ENCODE peak calls at places on chromosomes 6 and 20, in five cellular contexts. One of them, this sample, is unnamed.

GRCh38 chr20:52230406-52230805 is 38.8 kb upstream of the ZFP64 start:
- DNase-seq in spleen: no peak
- DNase-seq in sigmoid colon: no peak
- DNase-seq in stomach: no peak
- DNase-seq in endothelial cell of umbilical vein: no peak
- DNase-seq in this sample: no peak

GRCh38 chr20:14288341-14289330 is 48.8 kb downstream of the FLRT3 start:
- DNase-seq in spleen: no peak
- DNase-seq in sigmoid colon: no peak
- DNase-seq in stomach: no peak
- DNase-seq in endothelial cell of umbilical vein: no peak
- DNase-seq in this sample: no peak

GRCh38 chr6:95866732-95867131 is 149.0 kb upstream of the FUT9 start:
- DNase-seq in spleen: no peak
- DNase-seq in sigmoid colon: no peak
- DNase-seq in stomach: peak
- DNase-seq in endothelial cell of umbilical vein: no peak
- DNase-seq in this sample: peak

GRCh38 chr6:123263981-123264380 is 267.9 kb downstream of the CLVS2 start:
- DNase-seq in spleen: no peak
- DNase-seq in sigmoid colon: no peak
- DNase-seq in stomach: no peak
- DNase-seq in endothelial cell of umbilical vein: no peak
- DNase-seq in this sample: no peak

GRCh38 chr20:9532069-9532809 is 17.8 kb downstream of the LAMP5 start:
- DNase-seq in spleen: no peak
- DNase-seq in sigmoid colon: no peak
- DNase-seq in stomach: no peak
- DNase-seq in endothelial cell of umbilical vein: no peak
- DNase-seq in this sample: no peak

GRCh38 chr6:139778688-139779087 is 404.2 kb upstream of the CITED2 start:
- DNase-seq in spleen: no peak
- DNase-seq in sigmoid colon: no peak
- DNase-seq in stomach: no peak
- DNase-seq in endothelial cell of umbilical vein: no peak
- DNase-seq in this sample: no peak

GRCh38 chr20:58619847-58620431 is 31.1 kb upstream of the STX16 start:
- DNase-seq in spleen: peak
- DNase-seq in sigmoid colon: no peak
- DNase-seq in stomach: no peak
- DNase-seq in endothelial cell of umbilical vein: no peak
- DNase-seq in this sample: no peak

GRCh38 chr6:32194825-32195651 is 2.6 kb upstream of the GPSM3 start:
- DNase-seq in spleen: no peak
- DNase-seq in sigmoid colon: no peak
- DNase-seq in stomach: no peak
- DNase-seq in endothelial cell of umbilical vein: peak
- DNase-seq in this sample: peak

GRCh38 chr20:38466171-38466570 is 6.5 kb upstream of the RALGAPB start:
- DNase-seq in spleen: no peak
- DNase-seq in sigmoid colon: no peak
- DNase-seq in stomach: no peak
- DNase-seq in endothelial cell of umbilical vein: no peak
- DNase-seq in this sample: no peak

GRCh38 chr6:159691133-159691962 is 1.7 kb downstream of the SOD2 start:
- DNase-seq in spleen: no peak
- DNase-seq in sigmoid colon: no peak
- DNase-seq in stomach: no peak
- DNase-seq in endothelial cell of umbilical vein: peak
- DNase-seq in this sample: no peak

GRCh38 chr6:30163918-30164654 is 740 bp downstream of the TRIM15 start:
- DNase-seq in spleen: no peak
- DNase-seq in sigmoid colon: no peak
- DNase-seq in stomach: no peak
- DNase-seq in endothelial cell of umbilical vein: no peak
- DNase-seq in this sample: no peak

GRCh38 chr6:111951439-111952140 is 78.3 kb upstream of the FYN start:
- DNase-seq in spleen: no peak
- DNase-seq in sigmoid colon: no peak
- DNase-seq in stomach: no peak
- DNase-seq in endothelial cell of umbilical vein: peak
- DNase-seq in this sample: no peak

GRCh38 chr6:105619971-105620741 is 217.3 kb upstream of the PREP start:
- DNase-seq in spleen: no peak
- DNase-seq in sigmoid colon: no peak
- DNase-seq in stomach: no peak
- DNase-seq in endothelial cell of umbilical vein: no peak
- DNase-seq in this sample: no peak

GRCh38 chr6:99422912-99423311 is 2.2 kb downstream of the PNISR start:
- DNase-seq in spleen: no peak
- DNase-seq in sigmoid colon: no peak
- DNase-seq in stomach: no peak
- DNase-seq in endothelial cell of umbilical vein: no peak
- DNase-seq in this sample: no peak

GRCh38 chr6:127119361-127120108 is 1.1 kb downstream of the RSPO3 start:
- DNase-seq in spleen: peak
- DNase-seq in sigmoid colon: peak
- DNase-seq in stomach: peak
- DNase-seq in endothelial cell of umbilical vein: peak
- DNase-seq in this sample: no peak

GRCh38 chr6:79984261-79984660 is 20.2 kb upstream of the TTK start:
- DNase-seq in spleen: no peak
- DNase-seq in sigmoid colon: no peak
- DNase-seq in stomach: no peak
- DNase-seq in endothelial cell of umbilical vein: peak
- DNase-seq in this sample: peak

GRCh38 chr6:3585320-3585935 is 128.6 kb upstream of the SLC22A23 start:
- DNase-seq in spleen: no peak
- DNase-seq in sigmoid colon: no peak
- DNase-seq in stomach: no peak
- DNase-seq in endothelial cell of umbilical vein: peak
- DNase-seq in this sample: no peak

GRCh38 chr20:48819813-48820648 is 7.8 kb downstream of the PREX1 start:
- DNase-seq in spleen: peak
- DNase-seq in sigmoid colon: no peak
- DNase-seq in stomach: no peak
- DNase-seq in endothelial cell of umbilical vein: no peak
- DNase-seq in this sample: no peak

GRCh38 chr6:158797331-158798202 is 21.6 kb downstream of the EZR start:
- DNase-seq in spleen: no peak
- DNase-seq in sigmoid colon: no peak
- DNase-seq in stomach: peak
- DNase-seq in endothelial cell of umbilical vein: no peak
- DNase-seq in this sample: no peak

GRCh38 chr20:45817652-45818194 is 5.3 kb downstream of the UBE2C start:
- DNase-seq in spleen: no peak
- DNase-seq in sigmoid colon: no peak
- DNase-seq in stomach: no peak
- DNase-seq in endothelial cell of umbilical vein: no peak
- DNase-seq in this sample: no peak

GRCh38 chr6:143806282-143807102 is 36.6 kb upstream of the LTV1 start:
- DNase-seq in spleen: no peak
- DNase-seq in sigmoid colon: no peak
- DNase-seq in stomach: no peak
- DNase-seq in endothelial cell of umbilical vein: peak
- DNase-seq in this sample: no peak
- TF ChIP-seq POLR2AphosphoS5 in spleen: no peak
- TF ChIP-seq POLR2AphosphoS5 in sigmoid colon: no peak
- TF ChIP-seq POLR2AphosphoS5 in stomach: no peak
- TF ChIP-seq POLR2AphosphoS5 in endothelial cell of umbilical vein: no peak
- TF ChIP-seq POLR2AphosphoS5 in this sample: no peak

GRCh38 chr6:166344240-166344639 is 1.9 kb upstream of the SFT2D1 start:
- DNase-seq in spleen: no peak
- DNase-seq in sigmoid colon: no peak
- DNase-seq in stomach: no peak
- DNase-seq in endothelial cell of umbilical vein: no peak
- DNase-seq in this sample: no peak

GRCh38 chr6:166341464-166341863 is 881 bp downstream of the SFT2D1 start:
- DNase-seq in spleen: no peak
- DNase-seq in sigmoid colon: no peak
- DNase-seq in stomach: no peak
- DNase-seq in endothelial cell of umbilical vein: no peak
- DNase-seq in this sample: no peak

GRCh38 chr6:166341915-166342292 is 441 bp downstream of the SFT2D1 start:
- DNase-seq in spleen: no peak
- DNase-seq in sigmoid colon: no peak
- DNase-seq in stomach: no peak
- DNase-seq in endothelial cell of umbilical vein: no peak
- DNase-seq in this sample: no peak

GRCh38 chr6:166343157-166343502 is 785 bp upstream of the SFT2D1 start:
- DNase-seq in spleen: no peak
- DNase-seq in sigmoid colon: no peak
- DNase-seq in stomach: no peak
- DNase-seq in endothelial cell of umbilical vein: no peak
- DNase-seq in this sample: no peak

GRCh38 chr6:166342293-166343156 is at the start of gene SFT2D1:
- DNase-seq in spleen: peak
- DNase-seq in sigmoid colon: peak
- DNase-seq in stomach: peak
- DNase-seq in endothelial cell of umbilical vein: peak
- DNase-seq in this sample: peak
- TF ChIP-seq POLR2AphosphoS5 in spleen: peak
- TF ChIP-seq POLR2AphosphoS5 in sigmoid colon: peak
- TF ChIP-seq POLR2AphosphoS5 in stomach: peak
- TF ChIP-seq POLR2AphosphoS5 in endothelial cell of umbilical vein: peak
- TF ChIP-seq POLR2AphosphoS5 in this sample: peak

DNA sequence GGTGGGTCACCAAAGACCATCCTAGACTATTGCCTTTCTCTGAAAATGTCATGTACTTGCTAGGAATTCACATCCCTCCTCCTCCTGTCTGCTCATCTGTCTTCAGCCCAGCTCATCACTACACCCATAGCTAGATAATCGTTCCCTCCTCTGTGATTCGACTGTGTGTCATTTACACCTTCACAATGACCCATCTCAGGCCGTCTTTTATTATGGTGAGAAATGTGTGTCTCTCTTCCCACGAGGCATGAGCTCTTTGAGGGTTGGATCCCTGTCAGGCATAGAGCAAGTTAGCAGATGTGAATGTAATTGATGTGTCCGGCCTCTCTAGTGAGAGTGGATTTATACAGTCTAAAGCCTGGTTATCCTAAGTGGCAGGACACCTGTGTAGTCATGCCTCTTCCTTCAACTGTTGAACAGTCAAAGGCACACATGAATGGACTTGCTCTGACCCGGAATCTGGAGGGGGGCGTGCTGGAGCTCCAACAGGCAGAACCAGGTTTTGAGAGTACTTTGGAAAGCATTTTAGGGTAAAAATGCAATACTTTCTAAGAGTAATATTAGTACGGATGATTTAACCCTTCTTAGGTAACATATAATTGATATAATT is 182.1 kb downstream of the UTRN start:
- DNase-seq in spleen: no peak
- DNase-seq in sigmoid colon: no peak
- DNase-seq in stomach: no peak
- DNase-seq in endothelial cell of umbilical vein: no peak
- DNase-seq in this sample: no peak
- TF ChIP-seq POLR2AphosphoS5 in spleen: no peak
- TF ChIP-seq POLR2AphosphoS5 in sigmoid colon: no peak
- TF ChIP-seq POLR2AphosphoS5 in stomach: no peak
- TF ChIP-seq POLR2AphosphoS5 in endothelial cell of umbilical vein: no peak
- TF ChIP-seq POLR2AphosphoS5 in this sample: no peak

GRCh38 chr6:26276841-26277648 is 88.0 kb upstream of the BTN3A2 start:
- DNase-seq in spleen: no peak
- DNase-seq in sigmoid colon: no peak
- DNase-seq in stomach: no peak
- DNase-seq in endothelial cell of umbilical vein: no peak
- DNase-seq in this sample: no peak

GRCh38 chr6:26285143-26286134 is 79.6 kb upstream of the BTN3A2 start:
- DNase-seq in spleen: peak
- DNase-seq in sigmoid colon: peak
- DNase-seq in stomach: peak
- DNase-seq in endothelial cell of umbilical vein: peak
- DNase-seq in this sample: peak

GRCh38 chr6:26284537-26285142 is 80.4 kb upstream of the BTN3A2 start:
- DNase-seq in spleen: peak
- DNase-seq in sigmoid colon: peak
- DNase-seq in stomach: peak
- DNase-seq in endothelial cell of umbilical vein: peak
- DNase-seq in this sample: peak

GRCh38 chr6:26275663-26276062 is 89.3 kb upstream of the BTN3A2 start:
- DNase-seq in spleen: no peak
- DNase-seq in sigmoid colon: no peak
- DNase-seq in stomach: no peak
- DNase-seq in endothelial cell of umbilical vein: peak
- DNase-seq in this sample: no peak

GRCh38 chr6:26280409-26280808 is 84.6 kb upstream of the BTN3A2 start:
- DNase-seq in spleen: no peak
- DNase-seq in sigmoid colon: no peak
- DNase-seq in stomach: no peak
- DNase-seq in endothelial cell of umbilical vein: no peak
- DNase-seq in this sample: no peak
- TF ChIP-seq POLR2AphosphoS5 in spleen: no peak
- TF ChIP-seq POLR2AphosphoS5 in sigmoid colon: no peak
- TF ChIP-seq POLR2AphosphoS5 in stomach: no peak
- TF ChIP-seq POLR2AphosphoS5 in endothelial cell of umbilical vein: no peak
- TF ChIP-seq POLR2AphosphoS5 in this sample: no peak

GRCh38 chr6:119428647-119429046 is 79.1 kb upstream of the MAN1A1 start:
- DNase-seq in spleen: no peak
- DNase-seq in sigmoid colon: no peak
- DNase-seq in stomach: no peak
- DNase-seq in endothelial cell of umbilical vein: no peak
- DNase-seq in this sample: no peak
- TF ChIP-seq POLR2AphosphoS5 in spleen: no peak
- TF ChIP-seq POLR2AphosphoS5 in sigmoid colon: no peak
- TF ChIP-seq POLR2AphosphoS5 in stomach: no peak
- TF ChIP-seq POLR2AphosphoS5 in endothelial cell of umbilical vein: no peak
- TF ChIP-seq POLR2AphosphoS5 in this sample: no peak

GRCh38 chr6:12309070-12309469 is 18.9 kb downstream of the EDN1 start:
- DNase-seq in spleen: no peak
- DNase-seq in sigmoid colon: no peak
- DNase-seq in stomach: no peak
- DNase-seq in endothelial cell of umbilical vein: no peak
- DNase-seq in this sample: no peak
- TF ChIP-seq POLR2AphosphoS5 in spleen: no peak
- TF ChIP-seq POLR2AphosphoS5 in sigmoid colon: no peak
- TF ChIP-seq POLR2AphosphoS5 in stomach: no peak
- TF ChIP-seq POLR2AphosphoS5 in endothelial cell of umbilical vein: no peak
- TF ChIP-seq POLR2AphosphoS5 in this sample: no peak

DNA sequence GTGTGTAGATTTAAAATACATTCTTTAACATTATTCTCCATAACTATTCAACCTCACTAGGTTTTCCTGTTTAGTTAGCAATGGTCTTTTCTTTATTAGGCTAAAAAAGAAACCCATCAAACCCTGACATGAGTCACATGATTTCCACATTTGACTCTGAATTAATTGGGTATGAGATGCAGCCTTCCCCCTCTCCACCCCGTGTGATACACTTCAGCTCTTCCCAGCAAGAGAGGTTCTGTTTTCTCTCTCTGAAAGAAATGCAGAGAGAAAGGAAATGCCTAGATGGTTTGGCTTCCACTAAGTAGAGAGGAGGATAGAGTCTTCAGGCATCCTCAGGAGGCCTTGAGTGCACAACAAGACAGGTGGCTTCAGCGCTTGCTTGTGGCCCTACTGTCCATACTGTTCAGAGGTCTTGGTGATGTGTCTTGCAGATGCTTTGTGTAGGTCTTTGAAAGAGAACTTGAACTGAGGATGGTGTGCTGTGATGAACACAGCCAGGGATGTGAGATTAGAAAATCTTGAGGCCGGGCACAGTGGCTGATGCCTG is 17.3 kb downstream of the FARS2 start:
- DNase-seq in spleen: no peak
- DNase-seq in sigmoid colon: no peak
- DNase-seq in stomach: no peak
- DNase-seq in endothelial cell of umbilical vein: no peak
- DNase-seq in this sample: no peak
- TF ChIP-seq POLR2AphosphoS5 in spleen: no peak
- TF ChIP-seq POLR2AphosphoS5 in sigmoid colon: no peak
- TF ChIP-seq POLR2AphosphoS5 in stomach: no peak
- TF ChIP-seq POLR2AphosphoS5 in endothelial cell of umbilical vein: no peak
- TF ChIP-seq POLR2AphosphoS5 in this sample: no peak

This sample was measured in transverse colon.